ENCODE peak calls at places on chromosomes 16 and 17, in five cellular contexts. S is EL; E is progenitor cell of endocrine pancreas; N is mucosa of gallbladder; Z is activated naive CD4-positive, alpha-beta T cell. R is an unnamed sample.

GRCh38 chr16:88681084-88681680 is 5.1 kb downstream of the SNAI3 start:
- DNase-seq in N (no peak), S (no peak), Z (no peak), E (no peak), R (no peak)

GRCh38 chr17:28570716-28571254 is 539 bp downstream of the PIGS start:
- DNase-seq in N (no peak), S (peak; percentile 35), E (no peak), Z (no peak), R (peak; percentile 74)

GRCh38 chr17:17084317-17084835 is 42.1 kb downstream of the MPRIP start:
- DNase-seq in E (no peak), N (no peak), Z (no peak), S (no peak), R (no peak)

GRCh38 chr17:40065771-40066510 is 3.2 kb downstream of the THRA start:
- DNase-seq in S (peak; percentile 49), Z (no peak), E (no peak), N (no peak), R (peak; percentile 74)

GRCh38 chr16:6048017-6048416 is 950.4 kb upstream of the EEF2KMT start:
- DNase-seq in S (no peak), Z (no peak), N (no peak), E (no peak), R (no peak)

GRCh38 chr16:3949946-3950342 is 69.4 kb upstream of the CREBBP start:
- DNase-seq in N (no peak), E (no peak), Z (no peak), S (no peak), R (no peak)

GRCh38 chr16:1420111-1420539 is 422 bp downstream of the UQCC4 start:
- DNase-seq in Z (no peak), E (no peak), N (no peak), S (no peak), R (no peak)

GRCh38 chr16:83561876-83562275 is 245.9 kb upstream of the HSBP1 start:
- DNase-seq in E (peak; percentile 10), Z (no peak), S (peak; percentile 29), N (no peak), R (no peak)

GRCh38 chr17:28196637-28197036 is 122.4 kb upstream of the TMEM97 start:
- DNase-seq in Z (no peak), S (no peak), N (no peak), E (no peak), R (no peak)

GRCh38 chr17:48351916-48352332 is 78.1 kb downstream of the SKAP1 start:
- DNase-seq in S (peak; percentile 33), Z (no peak), N (no peak), E (no peak), R (no peak)

GRCh38 chr16:15530085-15530484 is 95.7 kb downstream of the BMERB1 start:
- DNase-seq in Z (no peak), E (no peak), N (no peak), S (no peak), R (no peak)

GRCh38 chr16:3174618-3175148 is 13.3 kb upstream of the OR1F1 start:
- DNase-seq in N (no peak), E (no peak), Z (no peak), S (no peak), R (no peak)

GRCh38 chr16:65621640-65622039 is 499.8 kb upstream of the CDH11 start:
- DNase-seq in E (no peak), S (no peak), Z (no peak), N (no peak), R (no peak)

GRCh38 chr16:10665166-10665565 is 29.6 kb downstream of the TEKT5 start:
- DNase-seq in E (no peak), Z (no peak), N (no peak), S (no peak), R (no peak)

GRCh38 chr17:42230225-42230624 is 35.9 kb upstream of the GHDC start:
- DNase-seq in Z (no peak), E (no peak), N (no peak), S (no peak), R (no peak)

GRCh38 chr17:81930142-81931125 is 2.9 kb upstream of the MAFG start:
- DNase-seq in S (no peak), Z (no peak), E (no peak), N (no peak), R (no peak)

GRCh38 chr16:60642956-60643355 is 1393.3 kb downstream of the CDH8 start:
- DNase-seq in Z (no peak), E (no peak), S (no peak), N (no peak), R (no peak)

GRCh38 chr17:73657473-73658116 is 13.3 kb upstream of the SDK2 start:
- DNase-seq in N (peak; percentile 62), Z (no peak), S (no peak), E (peak; percentile 43), R (peak; percentile 85)

GRCh38 chr16:50593410-50594139 is 45.4 kb downstream of the NKD1 start:
- DNase-seq in S (no peak), E (no peak), Z (no peak), N (no peak), R (peak; percentile 72)

GRCh38 chr16:82700541-82701240 is 73.9 kb downstream of the CDH13 start:
- DNase-seq in Z (no peak), N (no peak), S (peak; percentile 76), E (no peak), R (no peak)

GRCh38 chr17:42679001-42679491 is 2.3 kb upstream of the PLEKHH3 start:
- DNase-seq in N (peak; percentile 36), E (no peak), Z (no peak), S (peak; percentile 56), R (peak; percentile 71)

GRCh38 chr17:47802341-47803022 is 19.1 kb downstream of the OSBPL7 start:
- DNase-seq in N (no peak), E (no peak), S (peak; percentile 42), Z (no peak), R (peak; percentile 70)

GRCh38 chr17:27526603-27527002 is 70.4 kb downstream of the KSR1 start:
- DNase-seq in Z (no peak), E (no peak), S (peak; percentile 14), N (peak; percentile 61), R (no peak)

GRCh38 chr16:85080923-85081498 is 31.3 kb downstream of the CIBAR2 start:
- DNase-seq in E (no peak), N (no peak), S (no peak), Z (no peak), R (no peak)

GRCh38 chr17:20156196-20157077 is 147.3 kb downstream of the SPECC1 start:
- DNase-seq in E (peak; percentile 42), N (peak; percentile 14), S (peak; percentile 56), Z (no peak), R (no peak)

GRCh38 chr17:48954300-48954755 is 9.7 kb upstream of the SNF8 start:
- DNase-seq in S (peak; percentile 57), E (peak; percentile 19), Z (no peak), N (no peak), R (peak; percentile 72)

GRCh38 chr16:77376358-77376757 is 58.5 kb downstream of the ADAMTS18 start:
- DNase-seq in Z (no peak), S (peak; percentile 18), E (no peak), N (no peak), R (no peak)

GRCh38 chr16:10045291-10045775 is 136.9 kb downstream of the GRIN2A start:
- DNase-seq in Z (no peak), E (no peak), N (peak; percentile 17), S (no peak), R (no peak)

GRCh38 chr16:57592591-57593003 is 35.8 kb upstream of the ADGRG1 start:
- DNase-seq in Z (no peak), N (peak; percentile 40), S (no peak), E (no peak), R (peak; percentile 41)

GRCh38 chr17:14048169-14048568 is 21.1 kb upstream of the COX10 start:
- DNase-seq in S (peak; percentile 21), Z (no peak), E (no peak), N (no peak), R (no peak)

GRCh38 chr17:50355336-50355700 is 9.4 kb downstream of the XYLT2 start:
- DNase-seq in N (no peak), Z (no peak), S (no peak), E (no peak), R (no peak)

GRCh38 chr17:70137451-70138230 is 31.7 kb upstream of the KCNJ2 start:
- DNase-seq in N (peak; percentile 56), E (no peak), Z (no peak), S (peak; percentile 77), R (no peak)

GRCh38 chr17:43840814-43841213 is 6.2 kb upstream of the CD300LG start:
- DNase-seq in N (no peak), S (peak; percentile 51), Z (no peak), E (no peak), R (no peak)